ENCODE peak calls at places on chromosomes 3 and 15, in eight cellular contexts. One of them, this sample, is unnamed.

GRCh38 chr3:9179826-9180763 is 69.4 kb downstream of the SRGAP3 start:
- DNase-seq in HT1080: no peak
- DNase-seq in activated gamma-delta T cell treated with anti-CD3 and anti-CD28 coated beads, Interleukin-2, amount 50 U/mL, for 16 hours: no peak
- DNase-seq in stimulated activated naive CD4-positive, alpha-beta T cell: no peak
- DNase-seq in right atrium auricular region: no peak
- DNase-seq in iris pigment epithelial cell: no peak
- DNase-seq in stomach: no peak
- DNase-seq in T follicular helper cell: no peak
- DNase-seq in this sample: no peak

GRCh38 chr15:43190178-43190577 is 5.0 kb downstream of the CCNDBP1 start:
- DNase-seq in stomach: peak; percentile 56
- DNase-seq in HT1080: no peak
- DNase-seq in right atrium auricular region: no peak
- DNase-seq in activated gamma-delta T cell treated with anti-CD3 and anti-CD28 coated beads, Interleukin-2, amount 50 U/mL, for 16 hours: no peak
- DNase-seq in stimulated activated naive CD4-positive, alpha-beta T cell: no peak
- DNase-seq in T follicular helper cell: no peak
- DNase-seq in iris pigment epithelial cell: peak; percentile 54
- DNase-seq in this sample: no peak

GRCh38 chr3:127673191-127674098 is 693 bp downstream of the ABTB1 start:
- DNase-seq in right atrium auricular region: peak; percentile 55
- DNase-seq in stimulated activated naive CD4-positive, alpha-beta T cell: peak; percentile 31
- DNase-seq in activated gamma-delta T cell treated with anti-CD3 and anti-CD28 coated beads, Interleukin-2, amount 50 U/mL, for 16 hours: peak; percentile 34
- DNase-seq in iris pigment epithelial cell: peak; percentile 61
- DNase-seq in HT1080: peak; percentile 75
- DNase-seq in stomach: peak; percentile 61
- DNase-seq in T follicular helper cell: peak; percentile 41
- DNase-seq in this sample: no peak

GRCh38 chr15:66657062-66658020 is 44.7 kb upstream of the SMAD6 start:
- DNase-seq in stomach: no peak
- DNase-seq in activated gamma-delta T cell treated with anti-CD3 and anti-CD28 coated beads, Interleukin-2, amount 50 U/mL, for 16 hours: no peak
- DNase-seq in iris pigment epithelial cell: no peak
- DNase-seq in stimulated activated naive CD4-positive, alpha-beta T cell: no peak
- DNase-seq in HT1080: no peak
- DNase-seq in right atrium auricular region: no peak
- DNase-seq in T follicular helper cell: no peak
- DNase-seq in this sample: no peak

GRCh38 chr3:129445472-129445871 is 5.4 kb downstream of the IFT122 start:
- DNase-seq in stomach: no peak
- DNase-seq in HT1080: no peak
- DNase-seq in stimulated activated naive CD4-positive, alpha-beta T cell: no peak
- DNase-seq in activated gamma-delta T cell treated with anti-CD3 and anti-CD28 coated beads, Interleukin-2, amount 50 U/mL, for 16 hours: no peak
- DNase-seq in right atrium auricular region: no peak
- DNase-seq in iris pigment epithelial cell: no peak
- DNase-seq in T follicular helper cell: no peak
- DNase-seq in this sample: no peak

GRCh38 chr15:46854559-46854958 is 862.7 kb upstream of the SEMA6D start:
- DNase-seq in right atrium auricular region: no peak
- DNase-seq in T follicular helper cell: no peak
- DNase-seq in HT1080: peak; percentile 4
- DNase-seq in iris pigment epithelial cell: no peak
- DNase-seq in stimulated activated naive CD4-positive, alpha-beta T cell: no peak
- DNase-seq in activated gamma-delta T cell treated with anti-CD3 and anti-CD28 coated beads, Interleukin-2, amount 50 U/mL, for 16 hours: no peak
- DNase-seq in stomach: no peak
- DNase-seq in this sample: no peak

GRCh38 chr3:150905339-150905738 is at the start of gene MINDY4B:
- DNase-seq in right atrium auricular region: no peak
- DNase-seq in HT1080: no peak
- DNase-seq in iris pigment epithelial cell: no peak
- DNase-seq in stomach: no peak
- DNase-seq in stimulated activated naive CD4-positive, alpha-beta T cell: no peak
- DNase-seq in activated gamma-delta T cell treated with anti-CD3 and anti-CD28 coated beads, Interleukin-2, amount 50 U/mL, for 16 hours: no peak
- DNase-seq in T follicular helper cell: no peak
- DNase-seq in this sample: no peak

GRCh38 chr3:37862219-37862711 is 585 bp downstream of the CTDSPL start:
- DNase-seq in stimulated activated naive CD4-positive, alpha-beta T cell: no peak
- DNase-seq in stomach: peak; percentile 51
- DNase-seq in T follicular helper cell: no peak
- DNase-seq in iris pigment epithelial cell: peak; percentile 41
- DNase-seq in right atrium auricular region: no peak
- DNase-seq in HT1080: peak; percentile 31
- DNase-seq in activated gamma-delta T cell treated with anti-CD3 and anti-CD28 coated beads, Interleukin-2, amount 50 U/mL, for 16 hours: no peak
- DNase-seq in this sample: no peak

GRCh38 chr3:101077361-101078011 is 84.3 kb upstream of the ABI3BP start:
- DNase-seq in stimulated activated naive CD4-positive, alpha-beta T cell: no peak
- DNase-seq in iris pigment epithelial cell: peak; percentile 88
- DNase-seq in right atrium auricular region: no peak
- DNase-seq in stomach: no peak
- DNase-seq in HT1080: peak; percentile 26
- DNase-seq in T follicular helper cell: no peak
- DNase-seq in activated gamma-delta T cell treated with anti-CD3 and anti-CD28 coated beads, Interleukin-2, amount 50 U/mL, for 16 hours: no peak
- DNase-seq in this sample: no peak

GRCh38 chr15:74826372-74826819 is at the start of gene CPLX3:
- DNase-seq in right atrium auricular region: no peak
- DNase-seq in stomach: peak; percentile 34
- DNase-seq in T follicular helper cell: peak; percentile 25
- DNase-seq in stimulated activated naive CD4-positive, alpha-beta T cell: peak; percentile 32
- DNase-seq in iris pigment epithelial cell: no peak
- DNase-seq in HT1080: no peak
- DNase-seq in activated gamma-delta T cell treated with anti-CD3 and anti-CD28 coated beads, Interleukin-2, amount 50 U/mL, for 16 hours: no peak
- DNase-seq in this sample: peak; percentile 52

GRCh38 chr3:155382396-155383042 is 89.0 kb upstream of the STRIT1 start:
- DNase-seq in activated gamma-delta T cell treated with anti-CD3 and anti-CD28 coated beads, Interleukin-2, amount 50 U/mL, for 16 hours: no peak
- DNase-seq in HT1080: peak; percentile 80
- DNase-seq in iris pigment epithelial cell: peak; percentile 45
- DNase-seq in stimulated activated naive CD4-positive, alpha-beta T cell: no peak
- DNase-seq in T follicular helper cell: no peak
- DNase-seq in stomach: peak; percentile 82
- DNase-seq in right atrium auricular region: peak; percentile 81
- DNase-seq in this sample: no peak

GRCh38 chr3:11661052-11661656 is 17.4 kb upstream of the VGLL4 start:
- DNase-seq in iris pigment epithelial cell: no peak
- DNase-seq in stimulated activated naive CD4-positive, alpha-beta T cell: no peak
- DNase-seq in activated gamma-delta T cell treated with anti-CD3 and anti-CD28 coated beads, Interleukin-2, amount 50 U/mL, for 16 hours: no peak
- DNase-seq in T follicular helper cell: no peak
- DNase-seq in right atrium auricular region: no peak
- DNase-seq in HT1080: peak; percentile 56
- DNase-seq in stomach: no peak
- DNase-seq in this sample: no peak

GRCh38 chr3:40309925-40310635 is 573 bp downstream of the EIF1B start:
- DNase-seq in stimulated activated naive CD4-positive, alpha-beta T cell: no peak
- DNase-seq in right atrium auricular region: peak; percentile 65
- DNase-seq in stomach: peak; percentile 33
- DNase-seq in HT1080: no peak
- DNase-seq in iris pigment epithelial cell: peak; percentile 50
- DNase-seq in activated gamma-delta T cell treated with anti-CD3 and anti-CD28 coated beads, Interleukin-2, amount 50 U/mL, for 16 hours: no peak
- DNase-seq in T follicular helper cell: peak; percentile 9
- DNase-seq in this sample: no peak

GRCh38 chr3:157865449-157865862 is 240.8 kb downstream of the SHOX2 start:
- DNase-seq in stomach: no peak
- DNase-seq in stimulated activated naive CD4-positive, alpha-beta T cell: no peak
- DNase-seq in iris pigment epithelial cell: peak; percentile 13
- DNase-seq in T follicular helper cell: no peak
- DNase-seq in activated gamma-delta T cell treated with anti-CD3 and anti-CD28 coated beads, Interleukin-2, amount 50 U/mL, for 16 hours: no peak
- DNase-seq in right atrium auricular region: no peak
- DNase-seq in HT1080: no peak
- DNase-seq in this sample: peak; percentile 12

GRCh38 chr3:171556574-171557145 is 96.5 kb upstream of the TNIK start:
- DNase-seq in stomach: no peak
- DNase-seq in iris pigment epithelial cell: peak; percentile 7
- DNase-seq in HT1080: peak; percentile 31
- DNase-seq in right atrium auricular region: no peak
- DNase-seq in stimulated activated naive CD4-positive, alpha-beta T cell: no peak
- DNase-seq in T follicular helper cell: no peak
- DNase-seq in activated gamma-delta T cell treated with anti-CD3 and anti-CD28 coated beads, Interleukin-2, amount 50 U/mL, for 16 hours: no peak
- DNase-seq in this sample: no peak

GRCh38 chr15:69087581-69087980 is 72.9 kb upstream of the GLCE start:
- DNase-seq in stomach: no peak
- DNase-seq in T follicular helper cell: no peak
- DNase-seq in stimulated activated naive CD4-positive, alpha-beta T cell: no peak
- DNase-seq in iris pigment epithelial cell: no peak
- DNase-seq in right atrium auricular region: no peak
- DNase-seq in HT1080: no peak
- DNase-seq in activated gamma-delta T cell treated with anti-CD3 and anti-CD28 coated beads, Interleukin-2, amount 50 U/mL, for 16 hours: no peak
- DNase-seq in this sample: no peak

GRCh38 chr3:101381809-101382208 is 61.4 kb upstream of the IMPG2 start:
- DNase-seq in stomach: no peak
- DNase-seq in right atrium auricular region: no peak
- DNase-seq in HT1080: peak; percentile 53
- DNase-seq in T follicular helper cell: no peak
- DNase-seq in stimulated activated naive CD4-positive, alpha-beta T cell: no peak
- DNase-seq in activated gamma-delta T cell treated with anti-CD3 and anti-CD28 coated beads, Interleukin-2, amount 50 U/mL, for 16 hours: no peak
- DNase-seq in iris pigment epithelial cell: peak; percentile 62
- DNase-seq in this sample: no peak

GRCh38 chr3:148707596-148708386 is 10.1 kb downstream of the AGTR1 start:
- DNase-seq in T follicular helper cell: no peak
- DNase-seq in activated gamma-delta T cell treated with anti-CD3 and anti-CD28 coated beads, Interleukin-2, amount 50 U/mL, for 16 hours: no peak
- DNase-seq in stimulated activated naive CD4-positive, alpha-beta T cell: no peak
- DNase-seq in iris pigment epithelial cell: peak; percentile 69
- DNase-seq in right atrium auricular region: no peak
- DNase-seq in stomach: no peak
- DNase-seq in HT1080: peak; percentile 75
- DNase-seq in this sample: no peak

GRCh38 chr3:104102386-104102785 is 1264.3 kb upstream of the ALCAM start:
- DNase-seq in right atrium auricular region: no peak
- DNase-seq in T follicular helper cell: no peak
- DNase-seq in activated gamma-delta T cell treated with anti-CD3 and anti-CD28 coated beads, Interleukin-2, amount 50 U/mL, for 16 hours: no peak
- DNase-seq in HT1080: peak; percentile 58
- DNase-seq in stomach: no peak
- DNase-seq in iris pigment epithelial cell: peak; percentile 68
- DNase-seq in stimulated activated naive CD4-positive, alpha-beta T cell: no peak
- DNase-seq in this sample: no peak

GRCh38 chr3:184031187-184031792 is at the start of gene HTR3D:
- DNase-seq in stomach: no peak
- DNase-seq in activated gamma-delta T cell treated with anti-CD3 and anti-CD28 coated beads, Interleukin-2, amount 50 U/mL, for 16 hours: no peak
- DNase-seq in T follicular helper cell: no peak
- DNase-seq in stimulated activated naive CD4-positive, alpha-beta T cell: no peak
- DNase-seq in HT1080: no peak
- DNase-seq in right atrium auricular region: no peak
- DNase-seq in iris pigment epithelial cell: no peak
- DNase-seq in this sample: no peak

GRCh38 chr3:81910244-81910852 is 148.9 kb upstream of the GBE1 start:
- DNase-seq in iris pigment epithelial cell: peak; percentile 29
- DNase-seq in T follicular helper cell: no peak
- DNase-seq in right atrium auricular region: no peak
- DNase-seq in activated gamma-delta T cell treated with anti-CD3 and anti-CD28 coated beads, Interleukin-2, amount 50 U/mL, for 16 hours: no peak
- DNase-seq in stomach: no peak
- DNase-seq in stimulated activated naive CD4-positive, alpha-beta T cell: no peak
- DNase-seq in HT1080: peak; percentile 28
- DNase-seq in this sample: no peak

GRCh38 chr3:60048447-60048848 is 998.6 kb upstream of the CFAP20DC start:
- DNase-seq in right atrium auricular region: no peak
- DNase-seq in stomach: no peak
- DNase-seq in activated gamma-delta T cell treated with anti-CD3 and anti-CD28 coated beads, Interleukin-2, amount 50 U/mL, for 16 hours: no peak
- DNase-seq in stimulated activated naive CD4-positive, alpha-beta T cell: peak; percentile 51
- DNase-seq in iris pigment epithelial cell: no peak
- DNase-seq in HT1080: no peak
- DNase-seq in T follicular helper cell: no peak
- DNase-seq in this sample: peak; percentile 44

GRCh38 chr15:101042320-101042719 is 123.2 kb downstream of the LRRK1 start:
- DNase-seq in stimulated activated naive CD4-positive, alpha-beta T cell: no peak
- DNase-seq in activated gamma-delta T cell treated with anti-CD3 and anti-CD28 coated beads, Interleukin-2, amount 50 U/mL, for 16 hours: no peak
- DNase-seq in stomach: peak; percentile 8
- DNase-seq in right atrium auricular region: peak; percentile 13
- DNase-seq in T follicular helper cell: no peak
- DNase-seq in iris pigment epithelial cell: no peak
- DNase-seq in HT1080: no peak
- DNase-seq in this sample: no peak

GRCh38 chr3:188578579-188579363 is 424.8 kb downstream of the LPP start:
- DNase-seq in iris pigment epithelial cell: peak; percentile 82
- DNase-seq in right atrium auricular region: peak; percentile 76
- DNase-seq in stomach: no peak
- DNase-seq in stimulated activated naive CD4-positive, alpha-beta T cell: no peak
- DNase-seq in T follicular helper cell: no peak
- DNase-seq in activated gamma-delta T cell treated with anti-CD3 and anti-CD28 coated beads, Interleukin-2, amount 50 U/mL, for 16 hours: no peak
- DNase-seq in HT1080: peak; percentile 64
- DNase-seq in this sample: no peak

GRCh38 chr15:38554354-38554753 is 10.3 kb downstream of the RASGRP1 start:
- DNase-seq in iris pigment epithelial cell: peak; percentile 55
- DNase-seq in T follicular helper cell: peak; percentile 37
- DNase-seq in stomach: no peak
- DNase-seq in stimulated activated naive CD4-positive, alpha-beta T cell: no peak
- DNase-seq in activated gamma-delta T cell treated with anti-CD3 and anti-CD28 coated beads, Interleukin-2, amount 50 U/mL, for 16 hours: no peak
- DNase-seq in HT1080: no peak
- DNase-seq in right atrium auricular region: no peak
- DNase-seq in this sample: no peak

This sample was measured in T-cell.